ENCODE peak calls at places on chromosomes 16 and 17, in six cellular contexts. D, V, T, L, A and F are unnamed samples.

GRCh38 chr16:56903866-56904265 is 28.1 kb upstream of the HERPUD1 start:
- DNase-seq in D (no peak), V (no peak), T (no peak), L (no peak), A (no peak), F (no peak)

GRCh38 chr17:37406635-37407455 is at the start of the genes ACACA and TADA2A:
- DNase-seq in D (peak; percentile 63), V (peak; percentile 14), T (peak; percentile 98), L (peak; percentile 87), A (peak; percentile 85), F (peak; percentile 81)

GRCh38 chr17:5630434-5630833 is 46.1 kb upstream of the NLRP1 start:
- DNase-seq in D (no peak), V (no peak), T (no peak), L (no peak), A (no peak), F (peak; percentile 73)

GRCh38 chr17:19508327-19508867 is 25.3 kb upstream of the SLC47A1 start:
- DNase-seq in D (no peak), V (no peak), T (peak; percentile 75), L (no peak), A (peak; percentile 52), F (no peak)

GRCh38 chr17:3502466-3502865 is 26.7 kb downstream of the ASPA start:
- DNase-seq in D (no peak), V (no peak), T (no peak), L (no peak), A (no peak), F (no peak)

GRCh38 chr17:50824429-50824828 is 11.0 kb upstream of the WFIKKN2 start:
- DNase-seq in D (no peak), V (no peak), T (no peak), L (no peak), A (no peak), F (no peak)

GRCh38 chr17:38891441-38891840 is 21.6 kb downstream of the LASP1 start:
- DNase-seq in D (no peak), V (no peak), T (no peak), L (no peak), A (no peak), F (no peak)

GRCh38 chr16:85498607-85499006 is 114.5 kb upstream of the GSE1 start:
- DNase-seq in D (no peak), V (no peak), T (no peak), L (peak; percentile 53), A (peak; percentile 74), F (no peak)

GRCh38 chr17:79852748-79853147 is 13.5 kb upstream of the CBX4 start:
- DNase-seq in D (no peak), V (no peak), T (no peak), L (no peak), A (peak; percentile 23), F (peak; percentile 66)

GRCh38 chr17:83118071-83118841 is 38.8 kb downstream of the METRNL start:
- DNase-seq in D (no peak), V (no peak), T (no peak), L (no peak), A (no peak), F (no peak)

GRCh38 chr17:2798188-2798587 is 1.9 kb downstream of the RAP1GAP2 start:
- DNase-seq in D (no peak), V (no peak), T (no peak), L (no peak), A (no peak), F (no peak)

GRCh38 chr17:77571562-77571981 is 386.9 kb upstream of the TNRC6C start:
- DNase-seq in D (no peak), V (no peak), T (peak; percentile 61), L (no peak), A (no peak), F (peak; percentile 64)

GRCh38 chr17:72407336-72408121 is 286.7 kb downstream of the SOX9 start:
- DNase-seq in D (no peak), V (peak; percentile 14), T (peak; percentile 89), L (no peak), A (peak; percentile 77), F (peak; percentile 50)

GRCh38 chr17:18932360-18933055 is 19.5 kb upstream of the SLC5A10 start:
- DNase-seq in D (no peak), V (no peak), T (no peak), L (no peak), A (no peak), F (no peak)

GRCh38 chr17:73645050-73645871 is 1.0 kb upstream of the SDK2 start:
- DNase-seq in D (no peak), V (no peak), T (peak; percentile 90), L (no peak), A (peak; percentile 36), F (no peak)

GRCh38 chr16:82646504-82646903 is 19.7 kb downstream of the CDH13 start:
- DNase-seq in D (no peak), V (no peak), T (no peak), L (no peak), A (no peak), F (no peak)

GRCh38 chr17:77470330-77470786 is 329.6 kb downstream of the SEC14L1 start:
- DNase-seq in D (no peak), V (no peak), T (no peak), L (no peak), A (no peak), F (no peak)

GRCh38 chr16:22192261-22193133 is 13.6 kb upstream of the EEF2K start:
- DNase-seq in D (peak; percentile 98), V (no peak), T (no peak), L (no peak), A (peak; percentile 86), F (peak; percentile 99)

GRCh38 chr16:11367483-11367906 is 22.2 kb downstream of the RMI2 start:
- DNase-seq in D (no peak), V (no peak), T (no peak), L (no peak), A (peak; percentile 25), F (no peak)

GRCh38 chr17:28646039-28646754 is 1.2 kb upstream of the BLTP2 start:
- DNase-seq in D (no peak), V (no peak), T (no peak), L (no peak), A (peak; percentile 24), F (no peak)

GRCh38 chr16:52611817-52612673 is 65.1 kb upstream of the TOX3 start:
- DNase-seq in D (peak; percentile 99), V (no peak), T (no peak), L (no peak), A (peak; percentile 56), F (no peak)

GRCh38 chr16:19166500-19166899 is 1.5 kb upstream of the SYT17 start:
- DNase-seq in D (no peak), V (no peak), T (no peak), L (no peak), A (no peak), F (no peak)

GRCh38 chr17:55433029-55433628 is 11.5 kb upstream of the MMD start:
- DNase-seq in D (peak; percentile 85), V (no peak), T (no peak), L (no peak), A (no peak), F (no peak)

DNA sequence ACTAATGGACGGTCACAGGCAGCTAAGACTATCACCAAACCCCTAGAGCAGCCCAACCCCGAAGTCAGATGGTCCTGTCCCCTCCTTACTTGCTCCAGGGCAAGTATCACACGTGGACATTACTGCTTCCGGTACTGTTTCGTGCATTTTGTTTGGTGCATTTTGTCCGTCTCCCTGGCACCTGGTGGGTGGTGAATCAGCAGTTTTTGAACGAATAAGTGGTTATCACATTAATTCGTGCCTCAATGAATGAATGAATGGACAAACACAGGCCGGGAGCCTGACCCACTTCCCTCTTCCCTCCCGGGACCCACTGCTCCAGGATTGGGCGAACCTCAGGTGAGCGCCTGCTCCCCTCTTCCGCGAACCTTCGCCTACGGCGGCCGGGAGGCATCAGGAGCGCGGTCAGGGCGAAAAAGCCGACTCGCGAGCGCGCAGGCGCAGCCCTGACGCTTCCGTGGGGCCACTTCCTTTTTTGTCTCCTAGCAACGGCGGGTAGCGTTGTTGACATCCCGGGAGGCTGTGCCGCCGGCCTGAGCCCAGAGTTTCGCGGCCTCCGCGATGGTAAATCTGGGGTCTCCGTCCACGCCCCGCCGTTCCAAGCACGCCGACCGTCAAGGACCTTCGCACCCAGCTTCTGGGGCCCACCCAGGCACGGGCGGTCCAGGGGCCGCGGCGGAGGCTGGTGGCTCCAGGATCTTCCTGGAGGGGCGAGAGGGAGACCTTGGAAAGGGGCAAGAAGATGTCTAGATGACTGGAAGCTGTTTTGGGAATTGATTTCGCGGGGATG is at the start of gene DYNLRB2:
- DNase-seq in D (peak; percentile 83), V (peak; percentile 5), T (peak; percentile 92), L (peak; percentile 86), A (peak; percentile 95), F (peak; percentile 89)
- TF ChIP-seq POLR2AphosphoS5 in D (peak; percentile 34), V (no peak), T (peak; percentile 65), L (peak; percentile 84), A (peak; percentile 75), F (peak; percentile 70)

GRCh38 chr16:50093607-50094570 is 28.1 kb downstream of the HEATR3 start:
- DNase-seq in D (no peak), V (no peak), T (no peak), L (no peak), A (peak; percentile 34), F (peak; percentile 48)
- TF ChIP-seq POLR2AphosphoS5 in D (no peak), V (no peak), T (no peak), L (no peak), A (no peak), F (no peak)

GRCh38 chr17:59330314-59330942 is 1.0 kb upstream of the YPEL2 start:
- DNase-seq in D (peak; percentile 88), V (no peak), T (no peak), L (no peak), A (peak; percentile 84), F (peak; percentile 92)
- TF ChIP-seq POLR2AphosphoS5 in D (peak; percentile 79), V (no peak), T (no peak), L (no peak), A (peak; percentile 18), F (no peak)

GRCh38 chr17:63438092-63439051 is 7.7 kb downstream of the CYB561 start:
- DNase-seq in D (no peak), V (no peak), T (peak; percentile 63), L (no peak), A (no peak), F (no peak)

GRCh38 chr17:63439682-63440081 is 6.4 kb downstream of the CYB561 start:
- DNase-seq in D (no peak), V (no peak), T (no peak), L (no peak), A (no peak), F (peak; percentile 32)

GRCh38 chr17:63436523-63437110 is 9.5 kb downstream of the CYB561 start:
- DNase-seq in D (no peak), V (no peak), T (peak; percentile 73), L (no peak), A (no peak), F (peak; percentile 27)

GRCh38 chr17:63435681-63436522 is 10.2 kb downstream of the CYB561 start:
- DNase-seq in D (no peak), V (no peak), T (peak; percentile 45), L (peak; percentile 68), A (peak; percentile 42), F (no peak)

DNA sequence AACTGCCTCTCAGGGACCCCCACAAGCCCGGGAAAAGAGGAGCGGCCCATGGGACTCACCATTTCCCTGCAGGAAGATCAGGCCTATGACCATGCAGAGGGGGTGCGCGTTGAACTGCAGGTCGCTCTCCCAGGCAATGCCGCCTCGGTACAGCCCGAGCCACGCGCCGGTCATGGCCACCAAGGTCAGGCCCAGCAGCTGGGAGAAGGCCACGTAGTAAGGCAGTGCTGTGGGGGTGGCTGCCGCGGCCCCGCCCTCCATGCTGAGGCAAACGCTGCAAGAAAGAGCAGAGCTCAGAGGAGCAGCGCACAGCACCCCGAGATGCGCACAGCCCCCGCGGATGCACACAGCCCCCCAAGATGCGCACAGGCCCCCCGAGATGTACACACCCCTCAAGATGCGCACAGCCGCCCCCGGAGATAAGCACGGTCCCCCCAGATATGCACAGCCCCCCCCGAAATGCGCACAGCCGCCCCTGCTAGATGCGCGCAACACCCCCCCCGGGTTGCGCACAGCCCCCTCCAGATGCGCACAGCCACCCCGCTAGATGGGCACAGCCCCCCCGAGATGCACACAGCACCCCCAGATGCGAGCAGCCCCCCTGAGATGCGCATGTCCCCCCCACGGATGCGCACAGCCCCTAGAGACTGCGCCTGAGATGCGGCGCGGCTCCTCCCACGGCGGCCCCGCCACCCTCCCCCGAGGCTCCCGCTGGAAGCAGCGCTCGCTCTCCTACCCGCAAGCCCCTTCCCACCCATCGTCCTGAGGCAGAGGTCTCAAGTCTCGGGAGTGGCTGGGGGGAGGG is 8.6 kb downstream of the CYB561 start:
- DNase-seq in D (no peak), V (no peak), T (peak; percentile 42), L (no peak), A (no peak), F (no peak)
- TF ChIP-seq POLR2AphosphoS5 in D (no peak), V (no peak), T (no peak), L (no peak), A (no peak), F (no peak)